ENCODE peak calls at places on chromosomes 16 and 17, in nine cellular contexts. One of them, this sample, is unnamed.

GRCh38 chr17:19255279-19255678 is 18.1 kb downstream of the EPN2 start:
- DNase-seq in hepatocyte: no peak
- DNase-seq in PC-9: no peak
- DNase-seq in PC-3: no peak
- DNase-seq in OCI-LY7: no peak
- DNase-seq in HCT116: no peak
- DNase-seq in mesenchymal stem cell: no peak
- DNase-seq in GM23338: no peak
- DNase-seq in fibroblast of lung: no peak
- DNase-seq in this sample: no peak

GRCh38 chr17:66576473-66576872 is 258.4 kb upstream of the CACNG5 start:
- DNase-seq in OCI-LY7: no peak
- DNase-seq in PC-3: no peak
- DNase-seq in mesenchymal stem cell: no peak
- DNase-seq in fibroblast of lung: no peak
- DNase-seq in GM23338: no peak
- DNase-seq in HCT116: no peak
- DNase-seq in hepatocyte: no peak
- DNase-seq in PC-9: no peak
- DNase-seq in this sample: no peak

GRCh38 chr16:10918294-10919002 is 23.8 kb downstream of the DEXI start:
- DNase-seq in OCI-LY7: peak
- DNase-seq in hepatocyte: peak
- DNase-seq in HCT116: peak
- DNase-seq in fibroblast of lung: peak
- DNase-seq in GM23338: peak
- DNase-seq in mesenchymal stem cell: peak
- DNase-seq in PC-9: peak
- DNase-seq in PC-3: peak
- DNase-seq in this sample: peak

GRCh38 chr16:27429981-27430441 is 28.0 kb downstream of the IL21R start:
- DNase-seq in fibroblast of lung: no peak
- DNase-seq in HCT116: no peak
- DNase-seq in mesenchymal stem cell: no peak
- DNase-seq in GM23338: no peak
- DNase-seq in hepatocyte: no peak
- DNase-seq in OCI-LY7: no peak
- DNase-seq in PC-3: no peak
- DNase-seq in PC-9: no peak
- DNase-seq in this sample: peak

GRCh38 chr16:50390914-50391700 is 22.3 kb upstream of the BRD7 start:
- DNase-seq in PC-3: no peak
- DNase-seq in OCI-LY7: no peak
- DNase-seq in GM23338: no peak
- DNase-seq in PC-9: no peak
- DNase-seq in hepatocyte: no peak
- DNase-seq in fibroblast of lung: no peak
- DNase-seq in mesenchymal stem cell: no peak
- DNase-seq in HCT116: no peak
- DNase-seq in this sample: no peak

GRCh38 chr17:7017827-7018200 is 5.0 kb upstream of the BCL6B start:
- DNase-seq in fibroblast of lung: no peak
- DNase-seq in PC-3: no peak
- DNase-seq in GM23338: no peak
- DNase-seq in hepatocyte: no peak
- DNase-seq in PC-9: no peak
- DNase-seq in mesenchymal stem cell: no peak
- DNase-seq in HCT116: no peak
- DNase-seq in OCI-LY7: no peak
- DNase-seq in this sample: no peak

GRCh38 chr16:81553814-81554675 is 109.4 kb downstream of the CMIP start:
- DNase-seq in hepatocyte: no peak
- DNase-seq in OCI-LY7: peak
- DNase-seq in mesenchymal stem cell: no peak
- DNase-seq in GM23338: no peak
- DNase-seq in HCT116: no peak
- DNase-seq in PC-9: no peak
- DNase-seq in fibroblast of lung: no peak
- DNase-seq in PC-3: no peak
- DNase-seq in this sample: no peak

GRCh38 chr17:82449883-82450356 is 632 bp downstream of the CYBC1 start:
- DNase-seq in mesenchymal stem cell: no peak
- DNase-seq in HCT116: no peak
- DNase-seq in PC-3: no peak
- DNase-seq in GM23338: no peak
- DNase-seq in OCI-LY7: no peak
- DNase-seq in fibroblast of lung: no peak
- DNase-seq in hepatocyte: no peak
- DNase-seq in PC-9: no peak
- DNase-seq in this sample: no peak

GRCh38 chr16:29306953-29307597 is 99.4 kb downstream of the NPIPB11 start:
- DNase-seq in GM23338: no peak
- DNase-seq in HCT116: no peak
- DNase-seq in PC-3: no peak
- DNase-seq in PC-9: no peak
- DNase-seq in hepatocyte: no peak
- DNase-seq in mesenchymal stem cell: peak
- DNase-seq in OCI-LY7: no peak
- DNase-seq in fibroblast of lung: peak
- DNase-seq in this sample: no peak

GRCh38 chr16:12511708-12512107 is 292.0 kb downstream of the CPPED1 start:
- DNase-seq in PC-9: no peak
- DNase-seq in HCT116: no peak
- DNase-seq in fibroblast of lung: no peak
- DNase-seq in GM23338: no peak
- DNase-seq in OCI-LY7: no peak
- DNase-seq in mesenchymal stem cell: no peak
- DNase-seq in hepatocyte: no peak
- DNase-seq in PC-3: no peak
- DNase-seq in this sample: no peak

GRCh38 chr16:12539185-12539929 is 264.3 kb downstream of the CPPED1 start:
- DNase-seq in GM23338: no peak
- DNase-seq in OCI-LY7: no peak
- DNase-seq in hepatocyte: peak
- DNase-seq in HCT116: no peak
- DNase-seq in fibroblast of lung: peak
- DNase-seq in PC-3: peak
- DNase-seq in mesenchymal stem cell: peak
- DNase-seq in PC-9: no peak
- DNase-seq in this sample: no peak

GRCh38 chr16:28067604-28068382 is 4.3 kb upstream of the GSG1L start:
- DNase-seq in hepatocyte: no peak
- DNase-seq in GM23338: no peak
- DNase-seq in PC-9: no peak
- DNase-seq in OCI-LY7: no peak
- DNase-seq in mesenchymal stem cell: no peak
- DNase-seq in fibroblast of lung: peak
- DNase-seq in HCT116: no peak
- DNase-seq in PC-3: no peak
- DNase-seq in this sample: no peak

GRCh38 chr17:50634123-50634914 is at the start of gene ABCC3:
- DNase-seq in OCI-LY7: no peak
- DNase-seq in fibroblast of lung: no peak
- DNase-seq in GM23338: no peak
- DNase-seq in PC-9: peak
- DNase-seq in mesenchymal stem cell: no peak
- DNase-seq in PC-3: peak
- DNase-seq in HCT116: no peak
- DNase-seq in hepatocyte: peak
- DNase-seq in this sample: peak

GRCh38 chr16:90022209-90023077 is 3.2 kb upstream of the DBNDD1 start:
- DNase-seq in mesenchymal stem cell: peak
- DNase-seq in fibroblast of lung: peak
- DNase-seq in OCI-LY7: peak
- DNase-seq in PC-9: peak
- DNase-seq in hepatocyte: peak
- DNase-seq in HCT116: peak
- DNase-seq in GM23338: peak
- DNase-seq in PC-3: peak
- DNase-seq in this sample: peak

GRCh38 chr17:57357392-57357784 is 101.1 kb downstream of the MSI2 start:
- DNase-seq in PC-9: no peak
- DNase-seq in OCI-LY7: peak
- DNase-seq in fibroblast of lung: peak
- DNase-seq in hepatocyte: peak
- DNase-seq in GM23338: no peak
- DNase-seq in mesenchymal stem cell: no peak
- DNase-seq in PC-3: peak
- DNase-seq in HCT116: no peak
- DNase-seq in this sample: no peak
- H2AFZ ChIP-seq in PC-9: no peak
- H2AFZ ChIP-seq in OCI-LY7: no peak
- H2AFZ ChIP-seq in fibroblast of lung: no peak
- H2AFZ ChIP-seq in hepatocyte: no peak
- H2AFZ ChIP-seq in GM23338: no peak
- H2AFZ ChIP-seq in mesenchymal stem cell: no peak
- H2AFZ ChIP-seq in PC-3: no peak
- H2AFZ ChIP-seq in HCT116: no peak
- H2AFZ ChIP-seq in this sample: no peak

GRCh38 chr17:49013311-49014205 is 16.4 kb downstream of the IGF2BP1 start:
- DNase-seq in mesenchymal stem cell: peak
- DNase-seq in OCI-LY7: no peak
- DNase-seq in hepatocyte: peak
- DNase-seq in PC-3: no peak
- DNase-seq in fibroblast of lung: no peak
- DNase-seq in HCT116: no peak
- DNase-seq in PC-9: no peak
- DNase-seq in GM23338: peak
- DNase-seq in this sample: peak
- H2AFZ ChIP-seq in mesenchymal stem cell: no peak
- H2AFZ ChIP-seq in OCI-LY7: no peak
- H2AFZ ChIP-seq in hepatocyte: peak
- H2AFZ ChIP-seq in PC-3: no peak
- H2AFZ ChIP-seq in fibroblast of lung: no peak
- H2AFZ ChIP-seq in HCT116: no peak
- H2AFZ ChIP-seq in PC-9: no peak
- H2AFZ ChIP-seq in GM23338: no peak
- H2AFZ ChIP-seq in this sample: no peak

GRCh38 chr17:39563476-39563875 is 44.2 kb downstream of the NEUROD2 start:
- DNase-seq in PC-3: no peak
- DNase-seq in mesenchymal stem cell: no peak
- DNase-seq in hepatocyte: no peak
- DNase-seq in GM23338: peak
- DNase-seq in PC-9: no peak
- DNase-seq in HCT116: no peak
- DNase-seq in fibroblast of lung: peak
- DNase-seq in OCI-LY7: no peak
- DNase-seq in this sample: no peak
- H2AFZ ChIP-seq in PC-3: no peak
- H2AFZ ChIP-seq in mesenchymal stem cell: no peak
- H2AFZ ChIP-seq in hepatocyte: no peak
- H2AFZ ChIP-seq in GM23338: no peak
- H2AFZ ChIP-seq in PC-9: no peak
- H2AFZ ChIP-seq in HCT116: no peak
- H2AFZ ChIP-seq in fibroblast of lung: no peak
- H2AFZ ChIP-seq in OCI-LY7: no peak
- H2AFZ ChIP-seq in this sample: no peak

GRCh38 chr16:8631373-8631772 is 9.9 kb downstream of the METTL22 start:
- DNase-seq in GM23338: no peak
- DNase-seq in OCI-LY7: no peak
- DNase-seq in PC-3: no peak
- DNase-seq in PC-9: no peak
- DNase-seq in mesenchymal stem cell: no peak
- DNase-seq in hepatocyte: no peak
- DNase-seq in fibroblast of lung: no peak
- DNase-seq in HCT116: no peak
- DNase-seq in this sample: no peak

GRCh38 chr16:8634991-8635736 is 13.7 kb downstream of the METTL22 start:
- DNase-seq in fibroblast of lung: peak
- DNase-seq in PC-3: peak
- DNase-seq in hepatocyte: peak
- DNase-seq in OCI-LY7: peak
- DNase-seq in HCT116: no peak
- DNase-seq in mesenchymal stem cell: peak
- DNase-seq in PC-9: no peak
- DNase-seq in GM23338: peak
- DNase-seq in this sample: peak

GRCh38 chr16:8631818-8632217 is 10.3 kb downstream of the METTL22 start:
- DNase-seq in HCT116: no peak
- DNase-seq in hepatocyte: no peak
- DNase-seq in fibroblast of lung: no peak
- DNase-seq in OCI-LY7: no peak
- DNase-seq in GM23338: no peak
- DNase-seq in PC-3: no peak
- DNase-seq in mesenchymal stem cell: no peak
- DNase-seq in PC-9: no peak
- DNase-seq in this sample: no peak

GRCh38 chr16:8630205-8630953 is 8.9 kb downstream of the METTL22 start:
- DNase-seq in fibroblast of lung: no peak
- DNase-seq in OCI-LY7: no peak
- DNase-seq in HCT116: no peak
- DNase-seq in GM23338: no peak
- DNase-seq in hepatocyte: no peak
- DNase-seq in PC-3: no peak
- DNase-seq in mesenchymal stem cell: no peak
- DNase-seq in PC-9: no peak
- DNase-seq in this sample: no peak

GRCh38 chr16:8632675-8633182 is 11.2 kb downstream of the METTL22 start:
- DNase-seq in OCI-LY7: no peak
- DNase-seq in HCT116: no peak
- DNase-seq in GM23338: no peak
- DNase-seq in PC-3: no peak
- DNase-seq in mesenchymal stem cell: no peak
- DNase-seq in PC-9: no peak
- DNase-seq in fibroblast of lung: no peak
- DNase-seq in hepatocyte: no peak
- DNase-seq in this sample: no peak
- H2AFZ ChIP-seq in OCI-LY7: no peak
- H2AFZ ChIP-seq in HCT116: no peak
- H2AFZ ChIP-seq in GM23338: no peak
- H2AFZ ChIP-seq in PC-3: no peak
- H2AFZ ChIP-seq in mesenchymal stem cell: no peak
- H2AFZ ChIP-seq in PC-9: no peak
- H2AFZ ChIP-seq in fibroblast of lung: no peak
- H2AFZ ChIP-seq in hepatocyte: no peak
- H2AFZ ChIP-seq in this sample: no peak